ENCODE peak calls at places on chromosomes 2 and 18, in five cellular contexts. Z, R, O, U and W are unnamed samples.

GRCh38 chr2:68832161-68832869 is 38.9 kb downstream of the BMP10 start:
- DNase-seq in R (peak), Z (peak), U (no peak), O (no peak), W (peak)

GRCh38 chr18:40357536-40357935 is 1597.5 kb upstream of the PIK3C3 start:
- DNase-seq in Z (no peak), R (no peak), U (no peak), O (no peak), W (no peak)

GRCh38 chr2:54000524-54000923 is 29.7 kb upstream of the PSME4 start:
- DNase-seq in R (no peak), Z (no peak), O (no peak), U (no peak), W (no peak)

GRCh38 chr2:216082805-216083204 is 1.1 kb downstream of the TMEM169 start:
- DNase-seq in R (no peak), O (no peak), Z (no peak), U (no peak), W (no peak)

GRCh38 chr2:54728669-54729120 is 5.2 kb downstream of the EML6 start:
- DNase-seq in R (no peak), U (no peak), Z (no peak), O (peak), W (peak)

GRCh38 chr18:2402084-2402483 is 169.2 kb downstream of the METTL4 start:
- DNase-seq in Z (no peak), O (no peak), R (no peak), U (no peak), W (peak)

GRCh38 chr2:135799738-135800137 is 37.2 kb downstream of the LCT start:
- DNase-seq in R (no peak), Z (no peak), O (no peak), U (no peak), W (no peak)

GRCh38 chr2:204176306-204176705 is 239.7 kb downstream of the ICOS start:
- DNase-seq in O (no peak), U (no peak), Z (no peak), R (no peak), W (no peak)

GRCh38 chr2:174802459-174802858 is 38.2 kb upstream of the CHRNA1 start:
- DNase-seq in O (peak), Z (no peak), R (no peak), U (no peak), W (peak)

GRCh38 chr18:56139372-56139771 is 499.0 kb downstream of the TXNL1 start:
- DNase-seq in R (no peak), O (no peak), Z (no peak), U (no peak), W (no peak)

GRCh38 chr18:61554117-61554776 is 221.0 kb downstream of the CDH20 start:
- DNase-seq in R (no peak), U (no peak), Z (no peak), O (no peak), W (no peak)

GRCh38 chr18:43279015-43279758 is 1.9 kb upstream of the SYT4 start:
- DNase-seq in R (peak), Z (no peak), O (no peak), U (no peak), W (no peak)

GRCh38 chr2:20823917-20824316 is 1.0 kb upstream of the LDAH start:
- DNase-seq in O (no peak), U (no peak), R (no peak), Z (no peak), W (no peak)

GRCh38 chr18:63708650-63709049 is 5.9 kb downstream of the SERPINB11 start:
- DNase-seq in Z (no peak), R (no peak), U (no peak), O (peak), W (no peak)

GRCh38 chr2:55371387-55371786 is 48.3 kb downstream of the CCDC88A start:
- DNase-seq in R (no peak), U (no peak), Z (no peak), O (no peak), W (no peak)

GRCh38 chr2:42072349-42073118 is 24.7 kb downstream of the PKDCC start:
- DNase-seq in U (no peak), R (no peak), Z (no peak), O (no peak), W (peak)

GRCh38 chr2:73870084-73870483 is 22.7 kb upstream of the ACTG2 start:
- DNase-seq in U (no peak), O (no peak), Z (no peak), R (no peak), W (peak)

GRCh38 chr2:8120979-8121825 is 560.7 kb upstream of the ID2 start:
- DNase-seq in R (no peak), U (no peak), O (no peak), Z (no peak), W (no peak)

GRCh38 chr2:11796190-11797171 is 50.0 kb downstream of the LPIN1 start:
- DNase-seq in R (no peak), O (no peak), U (no peak), Z (no peak), W (no peak)